ENCODE peak calls at places on chromosomes 4 and X, in eight cellular contexts. G is right atrium auricular region, L is HFF-Myc, C is A549, I is tibial artery, N is body of pancreas, B is colonic mucosa, W is foreskin fibroblast. R is an unnamed sample.

GRCh38 chr4:34309356-34309900 is 1934.9 kb downstream of the ARAP2 start:
- DNase-seq in W (peak; percentile 65), L (no peak), C (no peak), N (no peak), B (no peak), G (no peak), I (no peak), R (peak; percentile 34)

GRCh38 chr4:40183615-40184411 is 13.0 kb upstream of the RHOH start:
- DNase-seq in W (peak; percentile 53), C (no peak), I (no peak), B (peak; percentile 8), G (no peak), L (no peak), N (no peak), R (peak; percentile 91)

GRCh38 chrX:41655101-41655500 is 33.7 kb upstream of the GPR34 start:
- DNase-seq in N (no peak), L (no peak), C (no peak), B (no peak), G (no peak), I (no peak), W (no peak), R (no peak)

GRCh38 chrX:42384956-42385355 is 393.0 kb downstream of the PPP1R2C start:
- DNase-seq in W (no peak), I (no peak), B (no peak), G (no peak), L (no peak), N (no peak), C (no peak), R (no peak)

GRCh38 chr4:46445689-46446339 is 55.9 kb upstream of the GABRA2 start:
- DNase-seq in W (no peak), N (no peak), C (no peak), G (no peak), L (no peak), B (no peak), I (no peak), R (peak; percentile 13)

GRCh38 chr4:77922158-77923094 is 59.8 kb downstream of the MRPL1 start:
- DNase-seq in W (peak; percentile 67), N (no peak), C (no peak), B (no peak), I (no peak), L (no peak), G (no peak), R (peak; percentile 45)

GRCh38 chr4:1517592-1518411 is 111.6 kb upstream of the NKX1-1 start:
- DNase-seq in L (no peak), W (no peak), N (no peak), G (no peak), I (no peak), B (no peak), C (no peak), R (no peak)

GRCh38 chr4:139042981-139043460 is 27.4 kb downstream of the NOCT start:
- DNase-seq in G (no peak), I (no peak), N (no peak), B (no peak), W (no peak), C (no peak), L (peak; percentile 19), R (no peak)

GRCh38 chrX:9682456-9682855 is 83.2 kb downstream of the GPR143 start:
- DNase-seq in W (no peak), N (peak; percentile 20), L (no peak), C (no peak), B (peak; percentile 47), G (no peak), I (no peak), R (peak; percentile 54)

GRCh38 chr4:104815593-104816156 is 321.0 kb upstream of the CXXC4 start:
- DNase-seq in L (no peak), W (no peak), C (no peak), B (no peak), I (no peak), N (peak; percentile 31), G (no peak), R (no peak)

GRCh38 chr4:120286813-120287212 is 220.2 kb upstream of the MAD2L1 start:
- DNase-seq in C (peak; percentile 0), N (no peak), L (no peak), B (no peak), W (no peak), G (no peak), I (no peak), R (no peak)

GRCh38 chr4:118743867-118744266 is 58.7 kb downstream of the METTL14 start:
- DNase-seq in N (no peak), G (no peak), B (no peak), L (no peak), C (no peak), I (no peak), W (peak; percentile 58), R (no peak)

GRCh38 chr4:110514889-110515479 is 39.0 kb downstream of the ENPEP start:
- DNase-seq in N (no peak), L (no peak), B (no peak), C (no peak), G (no peak), W (peak; percentile 7), I (no peak), R (peak; percentile 57)

GRCh38 chrX:37896491-37896890 is 49.1 kb upstream of the DYNLT3 start:
- DNase-seq in N (no peak), L (no peak), G (no peak), I (no peak), C (no peak), B (no peak), W (no peak), R (no peak)

GRCh38 chrX:22396408-22396807 is 123.7 kb downstream of the CBLL2 start:
- DNase-seq in I (no peak), L (no peak), N (no peak), C (no peak), G (no peak), B (no peak), W (no peak), R (no peak)

GRCh38 chr4:89915937-89916336 is 21.3 kb downstream of the MMRN1 start:
- DNase-seq in B (no peak), I (no peak), C (no peak), W (no peak), N (no peak), G (no peak), L (no peak), R (no peak)

GRCh38 chrX:129462707-129463106 is 60.6 kb downstream of the SMARCA1 start:
- DNase-seq in L (no peak), N (no peak), I (no peak), C (peak; percentile 5), W (no peak), G (no peak), B (no peak), R (no peak)
- TF ChIP-seq CTCF in L (no peak), N (no peak), I (no peak), C (peak; percentile 35), W (no peak), G (peak; percentile 19), B (no peak), R (no peak)

DNA sequence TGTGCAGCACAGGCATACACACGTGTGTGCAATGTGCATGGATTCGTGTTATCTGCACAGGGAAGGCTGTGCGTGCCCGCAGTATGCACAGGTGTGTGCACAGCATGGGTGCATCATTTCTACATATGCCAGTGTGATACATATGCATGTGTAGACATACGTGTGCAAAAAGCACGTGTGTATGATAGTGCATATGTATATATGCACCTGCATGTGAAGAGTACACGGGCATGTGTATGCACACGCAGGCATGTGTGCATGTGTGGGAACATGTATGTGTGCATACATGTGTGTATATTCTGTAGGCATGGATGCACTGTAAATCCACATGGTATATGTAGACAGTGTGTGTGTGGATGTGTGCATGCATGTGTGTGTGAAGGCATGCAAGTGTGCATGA is 3.9 kb upstream of the ADRA2C start:
- DNase-seq in B (no peak), W (no peak), G (no peak), N (no peak), I (no peak), L (no peak), C (no peak), R (no peak)
- H3K4me3 ChIP-seq in B (no peak overlapping the region), W (no peak overlapping the region), G (no peak overlapping the region), N (no peak overlapping the region), I (no peak overlapping the region), L (no peak overlapping the region), C (no peak overlapping the region), R (no peak overlapping the region)

GRCh38 chrX:72020204-72020603 is 109.6 kb downstream of the NHSL2 start:
- DNase-seq in B (peak; percentile 19), N (no peak), I (no peak), G (peak; percentile 58), W (no peak), L (no peak), C (no peak), R (no peak)

GRCh38 chrX:72019487-72019886 is 108.8 kb downstream of the NHSL2 start:
- DNase-seq in N (no peak), W (no peak), C (no peak), B (peak; percentile 13), I (no peak), G (peak; percentile 32), L (no peak), R (no peak)

GRCh38 chrX:72023071-72023470 is 108.6 kb downstream of the RTL5 start:
- DNase-seq in N (peak; percentile 49), G (no peak), B (no peak), W (no peak), C (no peak), L (no peak), I (no peak), R (no peak)

GRCh38 chrX:72020788-72021187 is 110.1 kb downstream of the NHSL2 start:
- DNase-seq in C (no peak), B (no peak), G (no peak), N (no peak), W (no peak), L (no peak), I (no peak), R (no peak)

DNA sequence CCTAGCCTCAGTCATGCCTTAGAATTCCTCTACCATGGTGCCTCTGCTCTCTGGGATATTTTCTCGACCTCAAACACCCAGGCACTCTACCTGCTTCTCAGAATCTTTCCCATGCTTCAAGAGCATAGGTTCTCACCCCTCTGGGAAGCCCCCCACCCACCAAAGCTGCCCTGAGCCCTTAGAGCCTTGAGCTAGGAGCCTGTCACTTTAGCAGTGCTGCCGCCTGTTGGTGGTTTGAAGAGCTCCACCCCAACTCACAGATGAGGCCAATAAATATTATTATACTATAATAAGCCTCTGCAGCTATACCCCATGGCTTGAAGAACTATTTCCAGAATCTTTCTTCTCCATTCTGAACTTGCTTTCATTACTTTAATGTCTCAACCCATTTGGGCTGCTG is 109.7 kb downstream of the RTL5 start:
- DNase-seq in L (no peak), I (no peak), C (no peak), G (peak; percentile 42), W (no peak), N (no peak), B (no peak), R (no peak)
- TF ChIP-seq CTCF in L (peak; percentile 56), I (no peak), C (peak; percentile 40), G (peak; percentile 44), W (peak; percentile 44), N (no peak), B (peak; percentile 31), R (peak; percentile 40)

GRCh38 chr4:56433280-56433679 is 2.1 kb downstream of the PPAT start:
- DNase-seq in I (no peak), W (no peak), G (no peak), N (no peak), L (no peak), B (no peak), C (no peak), R (no peak)
- H3K4me3 ChIP-seq in I (no peak overlapping the region), W (no peak overlapping the region), G (no peak overlapping the region), N (no peak overlapping the region), L (peak overlapping the region; percentile 98), B (no peak overlapping the region), C (peak overlapping the region; percentile 59), R (no peak overlapping the region)